ENCODE peak calls at places on chromosomes 16 and 17, in nine cellular contexts. U, C, B, I, F, A, R, Z and W are unnamed samples.
A peak's percentile ranks its signal among the peaks of the same experiment; 100 is the strongest.

GRCh38 chr16:27430923-27431484 is 29.0 kb downstream of the IL21R start:
- DNase-seq in A (peak; percentile 25), Z (no peak), U (peak; percentile 5), C (no peak), B (no peak), R (peak; percentile 26), F (peak; percentile 18), I (no peak), W (no peak)

GRCh38 chr17:81200695-81201580 is 21.8 kb downstream of the CEP131 start:
- DNase-seq in F (peak; percentile 64), B (peak; percentile 28), Z (peak; percentile 91), U (peak; percentile 81), R (peak; percentile 81), A (peak; percentile 68), C (peak; percentile 90), I (peak; percentile 56), W (peak; percentile 78)

GRCh38 chr17:64509179-64509578 is 2.4 kb downstream of the CEP95 start:
- DNase-seq in C (no peak), I (no peak), U (no peak), A (no peak), R (no peak), F (no peak), Z (no peak), B (no peak), W (no peak)

GRCh38 chr17:79936661-79937434 is 97.6 kb upstream of the CBX4 start:
- DNase-seq in C (no peak), I (no peak), A (no peak), Z (no peak), F (no peak), U (no peak), B (no peak), R (no peak), W (peak; percentile 75)

GRCh38 chr17:41762841-41763240 is 23.7 kb downstream of the JUP start:
- DNase-seq in U (no peak), B (no peak), I (no peak), C (no peak), A (no peak), F (no peak), R (no peak), Z (no peak), W (no peak)

GRCh38 chr17:4944163-4944553 is 4.1 kb downstream of the RNF167 start:
- DNase-seq in A (no peak), B (no peak), R (no peak), Z (no peak), C (no peak), I (no peak), F (no peak), U (no peak), W (no peak)

GRCh38 chr17:2435852-2436251 is 35.0 kb upstream of the MNT start:
- DNase-seq in B (no peak), Z (no peak), C (peak; percentile 78), R (no peak), A (no peak), U (no peak), I (no peak), F (no peak), W (no peak)

GRCh38 chr17:27293359-27293897 is 486 bp upstream of the WSB1 start:
- DNase-seq in Z (no peak), U (no peak), A (no peak), B (no peak), F (no peak), I (no peak), C (peak; percentile 14), R (no peak), W (no peak)

GRCh38 chr16:4176794-4177438 is 60.7 kb upstream of the ADCY9 start:
- DNase-seq in R (peak; percentile 35), U (peak; percentile 38), A (peak; percentile 24), C (no peak), B (no peak), Z (no peak), F (no peak), I (peak; percentile 34), W (peak; percentile 29)

GRCh38 chr17:55446581-55447205 is 25.1 kb upstream of the MMD start:
- DNase-seq in F (no peak), B (no peak), C (no peak), Z (no peak), U (no peak), I (no peak), R (no peak), A (no peak), W (no peak)

GRCh38 chr17:55451203-55451641 is 29.6 kb upstream of the MMD start:
- DNase-seq in R (peak; percentile 80), U (peak; percentile 70), I (no peak), A (peak; percentile 70), Z (no peak), C (no peak), F (no peak), B (no peak), W (peak; percentile 95)

GRCh38 chr17:55451758-55452468 is 30.3 kb upstream of the MMD start:
- DNase-seq in B (no peak), R (peak; percentile 71), F (no peak), C (no peak), Z (peak; percentile 50), U (peak; percentile 60), I (no peak), A (peak; percentile 94), W (peak; percentile 63)

GRCh38 chr17:55450232-55450631 is 28.6 kb upstream of the MMD start:
- DNase-seq in Z (no peak), U (no peak), C (no peak), B (no peak), F (no peak), A (no peak), R (no peak), I (no peak), W (no peak)

GRCh38 chr17:55448681-55449080 is 27.0 kb upstream of the MMD start:
- DNase-seq in U (no peak), R (peak; percentile 45), F (no peak), B (no peak), C (no peak), Z (no peak), I (no peak), A (peak; percentile 84), W (peak; percentile 54)
- H3K4me3 ChIP-seq in U (no peak overlapping the region), R (no peak overlapping the region), F (no peak overlapping the region), B (no peak overlapping the region), C (no peak overlapping the region), Z (no peak overlapping the region), I (no peak overlapping the region), A (no peak overlapping the region), W (no peak overlapping the region)

GRCh38 chr17:72150632-72151460 is 30.0 kb downstream of the SOX9 start:
- DNase-seq in R (peak; percentile 37), I (no peak), C (no peak), B (peak; percentile 90), F (no peak), A (no peak), Z (no peak), U (no peak), W (peak; percentile 70)

GRCh38 chr17:72143245-72143644 is 22.4 kb downstream of the SOX9 start:
- DNase-seq in F (no peak), R (no peak), B (no peak), I (no peak), Z (no peak), C (no peak), A (no peak), U (no peak), W (no peak)

GRCh38 chr17:72142614-72143013 is 21.8 kb downstream of the SOX9 start:
- DNase-seq in F (no peak), I (no peak), R (no peak), B (no peak), U (no peak), A (no peak), Z (no peak), C (no peak), W (no peak)

GRCh38 chr17:72145562-72145961 is 24.7 kb downstream of the SOX9 start:
- DNase-seq in C (no peak), I (no peak), Z (no peak), B (no peak), A (no peak), F (no peak), U (no peak), R (no peak), W (no peak)

DNA sequence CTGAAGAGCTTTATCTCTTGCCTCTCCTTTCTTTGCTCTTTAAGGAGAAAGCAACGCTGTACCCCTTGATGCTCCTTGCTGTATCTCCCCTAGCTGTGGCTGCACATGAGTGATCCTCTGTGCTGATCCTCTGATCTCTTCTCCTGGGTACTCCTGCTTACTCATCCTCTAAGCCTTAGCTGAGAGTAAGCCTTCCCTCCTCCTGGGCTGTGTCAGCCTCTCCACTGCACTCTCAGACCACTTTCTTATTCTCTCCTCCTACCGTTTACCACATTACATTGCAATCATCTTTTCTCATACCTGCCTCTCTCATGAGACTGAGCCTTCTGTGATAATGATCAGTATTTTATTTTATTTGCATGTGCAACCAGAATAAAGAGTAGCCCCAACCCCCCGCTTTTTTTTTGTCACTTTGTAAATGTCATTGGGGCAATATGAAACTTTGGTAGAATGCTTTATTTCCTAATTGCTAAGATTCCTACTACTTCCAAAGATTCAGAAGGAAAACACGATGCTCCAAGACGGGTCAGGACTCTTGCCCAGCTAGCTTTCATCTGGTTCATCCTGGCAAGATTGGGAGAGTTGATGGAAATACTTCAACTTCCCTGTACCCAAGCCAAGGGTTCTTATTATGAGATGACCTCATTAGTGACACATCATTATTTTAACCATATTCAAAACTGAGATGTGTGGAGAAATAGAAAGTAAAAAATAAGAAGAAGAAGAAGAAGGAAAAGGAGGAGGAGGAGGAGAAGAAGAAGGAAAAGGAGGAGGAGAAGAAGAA is 25.3 kb downstream of the SOX9 start:
- DNase-seq in B (no peak), I (no peak), F (no peak), A (no peak), Z (no peak), R (no peak), U (no peak), C (no peak), W (no peak)
- H3K4me3 ChIP-seq in B (no peak overlapping the region), I (no peak overlapping the region), F (no peak overlapping the region), A (no peak overlapping the region), Z (no peak overlapping the region), R (no peak overlapping the region), U (no peak overlapping the region), C (no peak overlapping the region), W (no peak overlapping the region)

GRCh38 chr16:84823926-84824325 is 4.1 kb downstream of the CRISPLD2 start:
- DNase-seq in C (no peak), Z (no peak), B (no peak), I (no peak), R (no peak), U (no peak), A (no peak), F (no peak), W (no peak)
- H3K4me3 ChIP-seq in C (no peak overlapping the region), Z (no peak overlapping the region), B (no peak overlapping the region), I (peak overlapping the region; percentile 83), R (no peak overlapping the region), U (no peak overlapping the region), A (no peak overlapping the region), F (no peak overlapping the region), W (no peak overlapping the region)

DNA sequence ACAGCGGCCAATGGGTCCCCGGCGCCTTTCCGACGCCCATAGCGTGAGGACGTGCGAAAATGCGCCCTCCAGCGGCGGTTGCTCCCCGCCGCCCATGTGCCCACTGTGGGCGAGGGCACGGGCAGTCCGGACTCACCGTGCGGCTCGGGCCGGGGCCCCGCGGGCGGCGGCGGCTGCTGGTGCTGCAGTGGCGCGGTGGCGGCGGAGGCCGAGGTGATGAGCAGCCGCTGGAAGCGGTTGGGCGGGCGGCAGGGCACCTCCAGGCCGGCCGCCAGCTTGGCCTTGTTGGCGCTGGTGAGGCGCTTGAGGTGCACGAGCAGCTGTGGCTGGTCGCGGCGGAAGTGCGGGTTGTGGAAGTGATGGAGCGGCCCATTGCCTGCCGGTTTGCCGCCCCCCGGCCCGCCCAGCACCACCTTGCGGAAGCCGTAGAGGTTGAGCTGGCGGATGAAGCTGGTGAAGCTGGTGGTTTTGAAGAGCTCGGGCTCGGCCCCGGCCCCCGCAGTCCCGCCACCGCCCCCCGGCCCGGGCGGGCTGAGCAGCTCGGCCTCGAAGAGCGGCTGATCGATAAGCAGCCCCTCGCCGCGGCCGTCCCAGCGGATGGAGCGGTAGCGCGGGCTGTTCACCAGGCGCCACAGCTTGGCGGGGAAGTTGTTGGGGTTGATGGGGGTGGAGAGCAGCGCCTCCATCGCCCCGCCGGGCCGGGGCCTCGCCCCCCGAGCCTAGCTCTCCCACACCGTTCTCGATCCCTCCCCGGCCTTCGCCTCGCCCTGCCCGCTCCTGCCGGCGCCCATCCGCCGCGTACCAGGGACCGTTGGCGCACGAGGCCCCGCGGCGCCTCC is at the start of gene HSF5:
- DNase-seq in B (no peak), U (peak; percentile 6), F (no peak), A (peak; percentile 3), Z (peak; percentile 38), C (peak; percentile 31), R (peak; percentile 47), I (no peak), W (no peak)
- H3K4me3 ChIP-seq in B (no peak within 1 kb of the TSS), U (no peak within 1 kb of the TSS), F (no peak within 1 kb of the TSS), A (no peak within 1 kb of the TSS), Z (no peak within 1 kb of the TSS), C (no peak within 1 kb of the TSS), R (no peak within 1 kb of the TSS), I (no peak within 1 kb of the TSS), W (no peak within 1 kb of the TSS)